ENCODE peak calls at places on chromosomes 13 and 19, in nine cellular contexts. One of them, this sample, is unnamed.

GRCh38 chr13:29589234-29589633 is 6.3 kb downstream of the SLC7A1 start:
- DNase-seq in LHCN-M2: peak; percentile 22
- DNase-seq in WTC11: no peak
- DNase-seq in HEK293T: no peak
- DNase-seq in stimulated activated CD4-positive, alpha-beta T cell treated with anti-CD3 and anti-CD28 coated beads, Interleukin-1b, Interleukin-23, amount 100 ng/mL, for 4 hours: no peak
- DNase-seq in spleen: no peak
- DNase-seq in heart right ventricle: no peak
- DNase-seq in ecto neural progenitor cell: no peak
- DNase-seq in HS-27A: no peak
- DNase-seq in this sample: peak; percentile 48

GRCh38 chr19:16736709-16737108 is 17.1 kb downstream of the NWD1 start:
- DNase-seq in LHCN-M2: peak; percentile 11
- DNase-seq in WTC11: no peak
- DNase-seq in HEK293T: no peak
- DNase-seq in stimulated activated CD4-positive, alpha-beta T cell treated with anti-CD3 and anti-CD28 coated beads, Interleukin-1b, Interleukin-23, amount 100 ng/mL, for 4 hours: no peak
- DNase-seq in spleen: no peak
- DNase-seq in heart right ventricle: no peak
- DNase-seq in ecto neural progenitor cell: no peak
- DNase-seq in HS-27A: no peak
- DNase-seq in this sample: no peak

GRCh38 chr13:39106216-39106995 is 68.2 kb downstream of the NHLRC3 start:
- DNase-seq in LHCN-M2: peak; percentile 2
- DNase-seq in WTC11: no peak
- DNase-seq in HEK293T: no peak
- DNase-seq in stimulated activated CD4-positive, alpha-beta T cell treated with anti-CD3 and anti-CD28 coated beads, Interleukin-1b, Interleukin-23, amount 100 ng/mL, for 4 hours: no peak
- DNase-seq in spleen: no peak
- DNase-seq in heart right ventricle: no peak
- DNase-seq in ecto neural progenitor cell: no peak
- DNase-seq in HS-27A: no peak
- DNase-seq in this sample: no peak

GRCh38 chr13:59409211-59409610 is 754.5 kb downstream of the DIAPH3 start:
- DNase-seq in LHCN-M2: peak; percentile 14
- DNase-seq in WTC11: peak; percentile 18
- DNase-seq in HEK293T: no peak
- DNase-seq in stimulated activated CD4-positive, alpha-beta T cell treated with anti-CD3 and anti-CD28 coated beads, Interleukin-1b, Interleukin-23, amount 100 ng/mL, for 4 hours: no peak
- DNase-seq in spleen: peak; percentile 76
- DNase-seq in heart right ventricle: peak; percentile 75
- DNase-seq in ecto neural progenitor cell: peak; percentile 48
- DNase-seq in HS-27A: no peak
- DNase-seq in this sample: peak; percentile 86

GRCh38 chr19:2198317-2198716 is 34.6 kb downstream of the DOT1L start:
- DNase-seq in LHCN-M2: no peak
- DNase-seq in WTC11: no peak
- DNase-seq in HEK293T: no peak
- DNase-seq in stimulated activated CD4-positive, alpha-beta T cell treated with anti-CD3 and anti-CD28 coated beads, Interleukin-1b, Interleukin-23, amount 100 ng/mL, for 4 hours: no peak
- DNase-seq in spleen: no peak
- DNase-seq in heart right ventricle: no peak
- DNase-seq in ecto neural progenitor cell: no peak
- DNase-seq in HS-27A: no peak
- DNase-seq in this sample: no peak

GRCh38 chr19:45125975-45126493 is 33.1 kb downstream of the PPP1R37 start:
- DNase-seq in LHCN-M2: peak; percentile 52
- DNase-seq in WTC11: peak; percentile 90
- DNase-seq in HEK293T: peak; percentile 70
- DNase-seq in stimulated activated CD4-positive, alpha-beta T cell treated with anti-CD3 and anti-CD28 coated beads, Interleukin-1b, Interleukin-23, amount 100 ng/mL, for 4 hours: peak; percentile 59
- DNase-seq in spleen: peak; percentile 83
- DNase-seq in heart right ventricle: peak; percentile 48
- DNase-seq in ecto neural progenitor cell: peak; percentile 79
- DNase-seq in HS-27A: no peak
- DNase-seq in this sample: peak; percentile 41

GRCh38 chr19:51749979-51750378 is 1.7 kb downstream of the FPR1 start:
- DNase-seq in LHCN-M2: peak; percentile 96
- DNase-seq in WTC11: no peak
- DNase-seq in HEK293T: no peak
- DNase-seq in stimulated activated CD4-positive, alpha-beta T cell treated with anti-CD3 and anti-CD28 coated beads, Interleukin-1b, Interleukin-23, amount 100 ng/mL, for 4 hours: no peak
- DNase-seq in spleen: no peak
- DNase-seq in heart right ventricle: no peak
- DNase-seq in ecto neural progenitor cell: no peak
- DNase-seq in HS-27A: no peak
- DNase-seq in this sample: peak; percentile 90

GRCh38 chr13:100473087-100473486 is 115.5 kb downstream of the GGACT start:
- DNase-seq in LHCN-M2: no peak
- DNase-seq in WTC11: peak; percentile 42
- DNase-seq in HEK293T: peak; percentile 17
- DNase-seq in stimulated activated CD4-positive, alpha-beta T cell treated with anti-CD3 and anti-CD28 coated beads, Interleukin-1b, Interleukin-23, amount 100 ng/mL, for 4 hours: no peak
- DNase-seq in spleen: no peak
- DNase-seq in heart right ventricle: no peak
- DNase-seq in ecto neural progenitor cell: peak; percentile 59
- DNase-seq in HS-27A: no peak
- DNase-seq in this sample: no peak

GRCh38 chr19:1232231-1232637 is 5.6 kb downstream of the CBARP start:
- DNase-seq in LHCN-M2: no peak
- DNase-seq in WTC11: no peak
- DNase-seq in HEK293T: no peak
- DNase-seq in stimulated activated CD4-positive, alpha-beta T cell treated with anti-CD3 and anti-CD28 coated beads, Interleukin-1b, Interleukin-23, amount 100 ng/mL, for 4 hours: no peak
- DNase-seq in spleen: no peak
- DNase-seq in heart right ventricle: no peak
- DNase-seq in ecto neural progenitor cell: no peak
- DNase-seq in HS-27A: no peak
- DNase-seq in this sample: no peak

GRCh38 chr13:112963641-112964040 is 5.4 kb upstream of the MCF2L start:
- DNase-seq in LHCN-M2: no peak
- DNase-seq in WTC11: no peak
- DNase-seq in HEK293T: no peak
- DNase-seq in stimulated activated CD4-positive, alpha-beta T cell treated with anti-CD3 and anti-CD28 coated beads, Interleukin-1b, Interleukin-23, amount 100 ng/mL, for 4 hours: no peak
- DNase-seq in spleen: peak; percentile 63
- DNase-seq in heart right ventricle: no peak
- DNase-seq in ecto neural progenitor cell: no peak
- DNase-seq in HS-27A: no peak
- DNase-seq in this sample: no peak

GRCh38 chr19:18634612-18635290 is 2.1 kb upstream of the KLHL26 start:
- DNase-seq in LHCN-M2: no peak
- DNase-seq in WTC11: no peak
- DNase-seq in HEK293T: no peak
- DNase-seq in stimulated activated CD4-positive, alpha-beta T cell treated with anti-CD3 and anti-CD28 coated beads, Interleukin-1b, Interleukin-23, amount 100 ng/mL, for 4 hours: no peak
- DNase-seq in spleen: no peak
- DNase-seq in heart right ventricle: no peak
- DNase-seq in ecto neural progenitor cell: no peak
- DNase-seq in HS-27A: no peak
- DNase-seq in this sample: no peak

GRCh38 chr13:23959231-23959862 is 62.0 kb upstream of the C1QTNF9B start:
- DNase-seq in LHCN-M2: no peak
- DNase-seq in WTC11: no peak
- DNase-seq in HEK293T: no peak
- DNase-seq in stimulated activated CD4-positive, alpha-beta T cell treated with anti-CD3 and anti-CD28 coated beads, Interleukin-1b, Interleukin-23, amount 100 ng/mL, for 4 hours: no peak
- DNase-seq in spleen: no peak
- DNase-seq in heart right ventricle: no peak
- DNase-seq in ecto neural progenitor cell: no peak
- DNase-seq in HS-27A: no peak
- DNase-seq in this sample: peak; percentile 52

GRCh38 chr13:113383089-113383488 is 19.2 kb upstream of the GRTP1 start:
- DNase-seq in LHCN-M2: no peak
- DNase-seq in WTC11: no peak
- DNase-seq in HEK293T: no peak
- DNase-seq in stimulated activated CD4-positive, alpha-beta T cell treated with anti-CD3 and anti-CD28 coated beads, Interleukin-1b, Interleukin-23, amount 100 ng/mL, for 4 hours: no peak
- DNase-seq in spleen: no peak
- DNase-seq in heart right ventricle: no peak
- DNase-seq in ecto neural progenitor cell: no peak
- DNase-seq in HS-27A: no peak
- DNase-seq in this sample: no peak

GRCh38 chr13:52377898-52378297 is 28.1 kb downstream of the THSD1 start:
- DNase-seq in LHCN-M2: no peak
- DNase-seq in WTC11: no peak
- DNase-seq in HEK293T: no peak
- DNase-seq in stimulated activated CD4-positive, alpha-beta T cell treated with anti-CD3 and anti-CD28 coated beads, Interleukin-1b, Interleukin-23, amount 100 ng/mL, for 4 hours: no peak
- DNase-seq in spleen: no peak
- DNase-seq in heart right ventricle: no peak
- DNase-seq in ecto neural progenitor cell: no peak
- DNase-seq in HS-27A: no peak
- DNase-seq in this sample: no peak

GRCh38 chr13:30341815-30342570 is 34.6 kb upstream of the KATNAL1 start:
- DNase-seq in LHCN-M2: peak; percentile 66
- DNase-seq in WTC11: no peak
- DNase-seq in HEK293T: no peak
- DNase-seq in stimulated activated CD4-positive, alpha-beta T cell treated with anti-CD3 and anti-CD28 coated beads, Interleukin-1b, Interleukin-23, amount 100 ng/mL, for 4 hours: no peak
- DNase-seq in spleen: no peak
- DNase-seq in heart right ventricle: peak; percentile 81
- DNase-seq in ecto neural progenitor cell: no peak
- DNase-seq in HS-27A: peak; percentile 40
- DNase-seq in this sample: peak; percentile 75

GRCh38 chr19:16301999-16302694 is 22.5 kb upstream of the KLF2 start:
- DNase-seq in LHCN-M2: peak; percentile 92
- DNase-seq in WTC11: no peak
- DNase-seq in HEK293T: no peak
- DNase-seq in stimulated activated CD4-positive, alpha-beta T cell treated with anti-CD3 and anti-CD28 coated beads, Interleukin-1b, Interleukin-23, amount 100 ng/mL, for 4 hours: no peak
- DNase-seq in spleen: no peak
- DNase-seq in heart right ventricle: no peak
- DNase-seq in ecto neural progenitor cell: no peak
- DNase-seq in HS-27A: no peak
- DNase-seq in this sample: peak; percentile 36

GRCh38 chr13:25085125-25085742 is 10.7 kb upstream of the PABPC3 start:
- DNase-seq in LHCN-M2: peak; percentile 20
- DNase-seq in WTC11: peak; percentile 50
- DNase-seq in HEK293T: peak; percentile 39
- DNase-seq in stimulated activated CD4-positive, alpha-beta T cell treated with anti-CD3 and anti-CD28 coated beads, Interleukin-1b, Interleukin-23, amount 100 ng/mL, for 4 hours: no peak
- DNase-seq in spleen: no peak
- DNase-seq in heart right ventricle: no peak
- DNase-seq in ecto neural progenitor cell: no peak
- DNase-seq in HS-27A: no peak
- DNase-seq in this sample: peak; percentile 41

GRCh38 chr13:79946556-79946955 is 394.4 kb downstream of the SPRY2 start:
- DNase-seq in LHCN-M2: no peak
- DNase-seq in WTC11: no peak
- DNase-seq in HEK293T: no peak
- DNase-seq in stimulated activated CD4-positive, alpha-beta T cell treated with anti-CD3 and anti-CD28 coated beads, Interleukin-1b, Interleukin-23, amount 100 ng/mL, for 4 hours: no peak
- DNase-seq in spleen: no peak
- DNase-seq in heart right ventricle: no peak
- DNase-seq in ecto neural progenitor cell: no peak
- DNase-seq in HS-27A: no peak
- DNase-seq in this sample: no peak

GRCh38 chr13:26985285-26985878 is 186.2 kb downstream of the USP12 start:
- DNase-seq in LHCN-M2: peak; percentile 73
- DNase-seq in WTC11: peak; percentile 64
- DNase-seq in HEK293T: peak; percentile 68
- DNase-seq in stimulated activated CD4-positive, alpha-beta T cell treated with anti-CD3 and anti-CD28 coated beads, Interleukin-1b, Interleukin-23, amount 100 ng/mL, for 4 hours: peak; percentile 22
- DNase-seq in spleen: no peak
- DNase-seq in heart right ventricle: no peak
- DNase-seq in ecto neural progenitor cell: peak; percentile 67
- DNase-seq in HS-27A: peak; percentile 40
- DNase-seq in this sample: peak; percentile 65

GRCh38 chr13:30107536-30108136 is 199.7 kb downstream of the KATNAL1 start:
- DNase-seq in LHCN-M2: peak; percentile 69
- DNase-seq in WTC11: no peak
- DNase-seq in HEK293T: no peak
- DNase-seq in stimulated activated CD4-positive, alpha-beta T cell treated with anti-CD3 and anti-CD28 coated beads, Interleukin-1b, Interleukin-23, amount 100 ng/mL, for 4 hours: no peak
- DNase-seq in spleen: no peak
- DNase-seq in heart right ventricle: no peak
- DNase-seq in ecto neural progenitor cell: no peak
- DNase-seq in HS-27A: no peak
- DNase-seq in this sample: peak; percentile 28

GRCh38 chr19:6811906-6812305 is 39.4 kb downstream of the VAV1 start:
- DNase-seq in LHCN-M2: peak; percentile 67
- DNase-seq in WTC11: no peak
- DNase-seq in HEK293T: peak; percentile 61
- DNase-seq in stimulated activated CD4-positive, alpha-beta T cell treated with anti-CD3 and anti-CD28 coated beads, Interleukin-1b, Interleukin-23, amount 100 ng/mL, for 4 hours: no peak
- DNase-seq in spleen: no peak
- DNase-seq in heart right ventricle: no peak
- DNase-seq in ecto neural progenitor cell: no peak
- DNase-seq in HS-27A: peak; percentile 62
- DNase-seq in this sample: peak; percentile 24

GRCh38 chr19:47633996-47634395 is 25.1 kb downstream of the BICRA start:
- DNase-seq in LHCN-M2: no peak
- DNase-seq in WTC11: no peak
- DNase-seq in HEK293T: no peak
- DNase-seq in stimulated activated CD4-positive, alpha-beta T cell treated with anti-CD3 and anti-CD28 coated beads, Interleukin-1b, Interleukin-23, amount 100 ng/mL, for 4 hours: no peak
- DNase-seq in spleen: no peak
- DNase-seq in heart right ventricle: no peak
- DNase-seq in ecto neural progenitor cell: no peak
- DNase-seq in HS-27A: no peak
- DNase-seq in this sample: no peak

This sample was measured in amniotic epithelial cell.